ENCODE peak calls at places on chromosomes 6 and 20, in nine cellular contexts. L is hypothalamus; N is adrenal gland; K is fibroblast of pulmonary artery; S is activated T-helper 1 cell treated with anti-CD3 and anti-CD28 coated beads, Interleukin-12 subunit alpha, Interleukin-12 subunit beta, Interleukin-2, Interleukin-4 antibody, amounts not matched to agents 30 ng/mL and 10 ng/mL and 1 ng/mL, durations not matched to agents 14 hours and 24 hours and 36 hours; X is activated CD4-positive, alpha-beta T cell treated with anti-CD3 and anti-CD28 coated beads, Interleukin-2, amount 50 U/mL, for 48 hours; U is nucleus accumbens; B is caudate nucleus; Y is germinal center. H is an unnamed sample.

GRCh38 chr6:46926481-46926880 is 4.7 kb upstream of the ADGRF5 start:
- DNase-seq in L (no peak), N (no peak), K (peak; percentile 59), S (no peak), X (no peak), U (no peak), B (no peak), Y (no peak), H (no peak)

GRCh38 chr6:12813321-12813720 is 96.8 kb downstream of the PHACTR1 start:
- DNase-seq in L (no peak), N (no peak), K (no peak), S (no peak), X (no peak), U (no peak), B (no peak), Y (no peak), H (no peak)

GRCh38 chr6:112539355-112539754 is 192.2 kb downstream of the RFPL4B start:
- DNase-seq in L (no peak), N (no peak), K (no peak), S (no peak), X (no peak), U (no peak), B (no peak), Y (no peak), H (no peak)

GRCh38 chr6:71489736-71490135 is 201.1 kb downstream of the OGFRL1 start:
- DNase-seq in L (no peak), N (no peak), K (peak; percentile 91), S (no peak), X (no peak), U (no peak), B (no peak), Y (no peak), H (no peak)

GRCh38 chr6:111201155-111201554 is 113.9 kb downstream of the SLC16A10 start:
- DNase-seq in L (no peak), N (no peak), K (no peak), S (no peak), X (no peak), U (no peak), B (no peak), Y (no peak), H (no peak)

GRCh38 chr6:16649895-16650294 is 111.4 kb downstream of the ATXN1 start:
- DNase-seq in L (no peak), N (no peak), K (no peak), S (no peak), X (no peak), U (no peak), B (no peak), Y (no peak), H (no peak)

GRCh38 chr6:107571354-107571753 is 81.4 kb downstream of the SOBP start:
- DNase-seq in L (peak; percentile 21), N (no peak), K (no peak), S (no peak), X (no peak), U (no peak), B (no peak), Y (no peak), H (no peak)

GRCh38 chr6:148671085-148671484 is 75.7 kb upstream of the UST start:
- DNase-seq in L (no peak), N (no peak), K (no peak), S (no peak), X (no peak), U (no peak), B (no peak), Y (no peak), H (no peak)

GRCh38 chr6:132937466-132937906 is 123.1 kb downstream of the RPS12 start:
- DNase-seq in L (peak; percentile 27), N (peak; percentile 45), K (peak; percentile 45), S (peak; percentile 6), X (peak; percentile 5), U (peak; percentile 3), B (no peak), Y (peak; percentile 11), H (no peak)

GRCh38 chr20:48066256-48066655 is 281.0 kb upstream of the SULF2 start:
- DNase-seq in L (no peak), N (no peak), K (peak; percentile 81), S (no peak), X (no peak), U (no peak), B (no peak), Y (no peak), H (no peak)

H was measured in GM06990.